ENCODE peak calls at places on chromosomes 5 and 9, in eight cellular contexts. S is left lobe of liver; C is AML-193; J is psoas muscle; G is suprapubic skin; W is ureter; T is activated CD8-positive, alpha-beta memory T cell treated with anti-CD3 and anti-CD28 coated beads, Interleukin-2, amount 50 U/mL, for 48 hours; U is GM12865. E is an unnamed sample.

GRCh38 chr5:137733922-137734695 is 1.8 kb downstream of the KLHL3 start:
- DNase-seq in G (no peak), W (no peak), J (no peak), S (peak), C (no peak), T (no peak), U (no peak), E (no peak)

GRCh38 chr5:38997579-38997978 is 76.6 kb downstream of the RICTOR start:
- DNase-seq in T (no peak), U (no peak), G (no peak), S (no peak), J (no peak), C (no peak), W (no peak), E (no peak)

GRCh38 chr5:36599986-36600779 is 6.2 kb upstream of the SLC1A3 start:
- DNase-seq in W (no peak), J (no peak), G (no peak), C (no peak), S (no peak), U (no peak), T (no peak), E (no peak)

GRCh38 chr5:90161399-90161798 is 248.2 kb downstream of the CETN3 start:
- DNase-seq in S (peak), G (no peak), J (no peak), T (no peak), W (no peak), U (peak), C (peak), E (peak)

GRCh38 chr9:117414220-117414905 is 494 bp downstream of the ASTN2 start:
- DNase-seq in J (peak), W (no peak), T (no peak), C (no peak), U (peak), S (peak), G (no peak), E (peak)

GRCh38 chr5:77635617-77636422 is 2.7 kb downstream of the OTP start:
- DNase-seq in C (no peak), S (no peak), U (no peak), T (no peak), W (no peak), G (no peak), J (no peak), E (no peak)

GRCh38 chr9:15851766-15852165 is 298.9 kb downstream of the CCDC171 start:
- DNase-seq in T (no peak), J (no peak), S (no peak), C (no peak), W (no peak), U (no peak), G (no peak), E (no peak)

GRCh38 chr9:16673171-16673570 is 197.3 kb downstream of the BNC2 start:
- DNase-seq in S (no peak), T (no peak), U (no peak), C (no peak), G (no peak), J (no peak), W (no peak), E (no peak)

E was measured in right cardiac atrium.